ENCODE peak calls at places on chromosomes 4 and X, in five cellular contexts. K, S, R, X and E are unnamed samples.

GRCh38 chr4:54719378-54719777 is 61.6 kb downstream of the KIT start:
- DNase-seq in K (no peak), S (no peak), R (no peak), X (no peak), E (no peak)

GRCh38 chr4:122746485-122746965 is 14.0 kb downstream of the BBS12 start:
- DNase-seq in K (no peak), S (no peak), R (no peak), X (no peak), E (no peak)

GRCh38 chr4:59612235-59612634 is 1587.9 kb upstream of the ADGRL3 start:
- DNase-seq in K (no peak), S (no peak), R (no peak), X (no peak), E (no peak)

GRCh38 chr4:82890602-82890912 is 396 bp downstream of the SEC31A start:
- DNase-seq in K (no peak), S (no peak), R (no peak), X (no peak), E (no peak)

GRCh38 chr4:185559913-185560281 is 24.6 kb upstream of the PDLIM3 start:
- DNase-seq in K (no peak), S (peak; percentile 61), R (no peak), X (no peak), E (no peak)

GRCh38 chrX:45447995-45448394 is 247.3 kb upstream of the DIPK2B start:
- DNase-seq in K (no peak), S (no peak), R (no peak), X (no peak), E (no peak)

GRCh38 chrX:15971696-15972095 is 117.1 kb upstream of the AP1S2 start:
- DNase-seq in K (no peak), S (no peak), R (no peak), X (no peak), E (no peak)

GRCh38 chr4:40991908-40992307 is 222.4 kb downstream of the APBB2 start:
- DNase-seq in K (no peak), S (no peak), R (no peak), X (peak; percentile 85), E (no peak)

GRCh38 chrX:56800801-56801200 is 71.8 kb downstream of the NBDY start:
- DNase-seq in K (no peak), S (no peak), R (no peak), X (no peak), E (no peak)

DNA sequence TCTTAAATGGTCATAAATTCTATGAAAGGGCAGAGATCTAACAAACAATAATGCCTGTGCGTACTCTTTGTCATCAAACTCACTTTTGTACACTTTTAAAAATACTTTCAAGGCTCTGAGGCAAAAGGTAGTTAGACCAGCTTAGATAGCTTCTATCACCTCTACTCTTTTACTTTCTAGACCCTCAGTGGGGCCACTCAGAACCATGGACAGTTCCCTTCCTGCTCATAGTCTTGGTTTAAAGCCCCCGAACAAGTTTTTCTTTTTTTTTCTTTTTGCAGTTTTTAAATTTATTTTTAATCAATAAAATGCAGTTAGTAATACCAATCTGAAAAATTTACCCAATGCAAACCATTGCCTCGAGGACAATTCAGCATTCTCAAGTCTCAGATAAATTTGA is 460.5 kb upstream of the CNKSR2 start:
- DNase-seq in K (no peak), S (no peak), R (no peak), X (no peak), E (no peak)
- TF ChIP-seq ZNF274 in K (no peak), S (no peak), R (no peak), X (no peak), E (no peak)

GRCh38 chrX:40150503-40150902 is 52.7 kb upstream of the BCOR start:
- DNase-seq in K (no peak), S (no peak), R (no peak), X (no peak), E (no peak)

GRCh38 chrX:40147399-40148188 is 49.8 kb upstream of the BCOR start:
- DNase-seq in K (no peak), S (no peak), R (no peak), X (no peak), E (peak; percentile 60)

GRCh38 chrX:40149286-40150175 is 51.8 kb upstream of the BCOR start:
- DNase-seq in K (no peak), S (no peak), R (no peak), X (no peak), E (peak; percentile 46)

GRCh38 chrX:40148189-40148438 is 50.4 kb upstream of the BCOR start:
- DNase-seq in K (no peak), S (no peak), R (peak; percentile 50), X (no peak), E (peak; percentile 47)

GRCh38 chrX:40148439-40149285 is 50.9 kb upstream of the BCOR start:
- DNase-seq in K (no peak), S (no peak), R (peak; percentile 49), X (no peak), E (no peak)
- TF ChIP-seq ATF3 in K (no peak), S (no peak), R (no peak), X (no peak), E (no peak)

DNA sequence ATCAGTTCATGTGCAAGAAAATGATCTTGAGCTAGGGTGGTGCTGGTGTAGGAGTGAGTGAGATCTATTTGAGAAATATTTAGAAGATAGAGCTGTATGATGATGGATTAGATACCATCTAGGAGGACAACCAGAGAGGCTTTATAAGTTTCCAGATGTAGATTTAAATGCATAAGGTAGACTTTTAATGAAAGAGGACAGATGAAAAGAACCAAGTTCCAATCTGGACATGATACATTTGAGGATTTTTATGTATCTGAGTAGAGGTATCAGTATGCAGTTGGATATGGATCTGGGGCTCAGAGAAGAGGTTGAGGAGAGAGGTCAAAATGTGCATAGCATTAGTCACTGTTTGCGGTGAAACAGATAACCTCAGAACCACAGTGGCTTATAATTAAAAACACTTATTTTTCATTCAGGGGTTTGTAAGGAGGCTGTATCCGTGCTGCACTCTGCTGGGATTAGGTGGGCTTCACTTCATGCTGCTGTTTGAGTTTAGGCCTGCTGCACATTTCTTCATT is 348.7 kb downstream of the BMPR1B start:
- DNase-seq in K (peak; percentile 24), S (no peak), R (no peak), X (no peak), E (no peak)
- TF ChIP-seq ZNF274 in K (no peak), S (no peak), R (no peak), X (no peak), E (no peak)

GRCh38 chr4:8044244-8044643 is 104.6 kb upstream of the AFAP1 start:
- DNase-seq in K (no peak), S (no peak), R (no peak), X (no peak), E (no peak)

GRCh38 chr4:8044699-8045098 is 105.0 kb upstream of the AFAP1 start:
- DNase-seq in K (no peak), S (no peak), R (no peak), X (no peak), E (no peak)

GRCh38 chr4:8045909-8046308 is 106.2 kb upstream of the AFAP1 start:
- DNase-seq in K (no peak), S (no peak), R (no peak), X (no peak), E (no peak)

GRCh38 chr4:8041868-8042267 is 102.2 kb upstream of the AFAP1 start:
- DNase-seq in K (no peak), S (no peak), R (no peak), X (no peak), E (no peak)

DNA sequence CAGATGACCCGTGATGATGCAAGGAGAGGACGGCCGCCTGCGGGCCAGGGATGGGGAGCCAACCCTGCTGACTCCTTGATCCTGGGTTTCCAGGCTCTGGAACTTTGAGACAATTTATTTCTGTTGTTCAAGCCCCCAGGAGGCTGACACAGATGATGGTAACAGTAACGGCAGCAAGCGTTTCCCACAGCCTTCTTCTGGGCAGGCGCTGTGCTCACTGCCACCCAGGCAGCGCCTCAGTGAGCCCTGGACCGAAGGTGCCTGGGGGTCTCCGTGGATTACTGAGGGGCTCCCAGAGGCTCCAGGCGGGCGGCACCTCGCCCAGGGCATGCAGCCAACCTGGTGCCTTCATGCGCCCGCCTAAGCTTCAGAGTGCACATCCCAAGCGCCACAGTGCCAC is 103.9 kb upstream of the AFAP1 start:
- DNase-seq in K (no peak), S (no peak), R (no peak), X (no peak), E (no peak)
- TF ChIP-seq ATF3 in K (no peak), S (no peak), R (no peak), X (no peak), E (no peak)